ENCODE peak calls at places on chromosomes 7 and 10, in ten cellular contexts. B is IMR-90, F is adrenal gland, G is A549, Z is stomach, M is lower leg skin, Q is upper lobe of left lung, K is H1, E is transverse colon, P is sigmoid colon. L is an unnamed sample.

GRCh38 chr10:24008164-24009066 is 200.5 kb upstream of the KIAA1217 start:
- DNase-seq in G (no peak), Z (no peak), F (no peak), Q (no peak), B (no peak), K (no peak), P (no peak), E (no peak), M (no peak), L (no peak)

GRCh38 chr10:103879409-103879808 is 24.0 kb upstream of the SH3PXD2A start:
- DNase-seq in P (no peak), B (no peak), Z (no peak), E (no peak), Q (no peak), M (peak), K (no peak), G (no peak), F (no peak), L (no peak)

GRCh38 chr7:36192050-36192824 is 39.2 kb downstream of the EEPD1 start:
- DNase-seq in F (no peak), K (no peak), P (peak), Q (peak), M (peak), E (no peak), Z (no peak), B (peak), G (no peak), L (no peak)

GRCh38 chr7:23618241-23618640 is 21.1 kb downstream of the CCDC126 start:
- DNase-seq in Q (no peak), Z (no peak), P (no peak), F (no peak), K (no peak), E (no peak), G (no peak), M (no peak), B (peak), L (no peak)

GRCh38 chr10:46248651-46249131 is 38.1 kb upstream of the ANTXRL start:
- DNase-seq in B (no peak), E (no peak), K (peak), M (peak), Z (peak), Q (peak), G (no peak), F (no peak), P (peak), L (no peak)

GRCh38 chr7:127979113-127979727 is 52.0 kb downstream of the LRRC4 start:
- DNase-seq in F (no peak), B (no peak), G (no peak), K (no peak), P (no peak), M (no peak), E (no peak), Q (no peak), Z (no peak), L (no peak)

GRCh38 chr7:138854115-138854645 is 56.2 kb upstream of the ATP6V0A4 start:
- DNase-seq in K (no peak), F (no peak), E (no peak), Z (no peak), B (no peak), Q (no peak), M (no peak), G (no peak), P (no peak), L (no peak)

GRCh38 chr7:5237286-5237685 is 45.5 kb upstream of the SLC29A4 start:
- DNase-seq in G (no peak), M (peak), Z (peak), F (peak), B (peak), E (peak), K (no peak), Q (peak), P (peak), L (peak)

GRCh38 chr7:125746510-125746909 is 816.9 kb upstream of the POT1 start:
- DNase-seq in E (no peak), P (no peak), Z (no peak), G (no peak), Q (no peak), K (no peak), M (no peak), B (no peak), F (no peak), L (no peak)

GRCh38 chr7:3091631-3092030 is 48.0 kb upstream of the CARD11 start:
- DNase-seq in B (no peak), G (no peak), Q (no peak), K (no peak), M (no peak), E (no peak), F (no peak), Z (no peak), P (no peak), L (no peak)

GRCh38 chr10:5941579-5941978 is 35.8 kb downstream of the IL15RA start:
- DNase-seq in F (no peak), G (no peak), M (no peak), Z (no peak), K (no peak), B (no peak), Q (no peak), E (no peak), P (no peak), L (no peak)

GRCh38 chr7:66460921-66461361 is 167.7 kb upstream of the KCTD7 start:
- DNase-seq in E (no peak), M (no peak), B (no peak), Z (no peak), G (no peak), P (no peak), K (no peak), F (no peak), Q (no peak), L (no peak)

GRCh38 chr7:134891262-134892001 is 94.9 kb upstream of the AGBL3 start:
- DNase-seq in Q (peak), M (peak), Z (peak), E (peak), P (peak), K (peak), G (peak), B (peak), F (peak), L (peak)

GRCh38 chr10:3978174-3978573 is 193.2 kb upstream of the KLF6 start:
- DNase-seq in E (no peak), P (no peak), M (no peak), K (no peak), G (no peak), Z (no peak), Q (no peak), B (peak), F (no peak), L (no peak)

GRCh38 chr7:140242057-140243031 is 65.6 kb upstream of the KDM7A start:
- DNase-seq in K (no peak), Q (peak), F (peak), Z (peak), M (no peak), B (no peak), G (no peak), P (no peak), E (peak), L (no peak)

GRCh38 chr10:99331207-99331803 is 2.1 kb downstream of the CNNM1 start:
- DNase-seq in Z (no peak), M (no peak), K (no peak), P (no peak), Q (no peak), F (no peak), E (no peak), G (peak), B (peak), L (no peak)

GRCh38 chr7:124423863-124424262 is 341.7 kb downstream of the GPR37 start:
- DNase-seq in Q (no peak), F (no peak), K (no peak), G (no peak), P (no peak), Z (no peak), E (no peak), B (no peak), M (no peak), L (no peak)

GRCh38 chr7:95264225-95264927 is 60.0 kb downstream of the PON1 start:
- DNase-seq in G (peak), M (no peak), E (no peak), F (no peak), K (no peak), P (no peak), Q (no peak), B (peak), Z (no peak), L (no peak)

GRCh38 chr7:128131701-128132100 is 100.5 kb upstream of the LRRC4 start:
- DNase-seq in G (no peak), B (no peak), Q (no peak), K (no peak), Z (no peak), P (no peak), M (no peak), E (no peak), F (no peak), L (no peak)

GRCh38 chr7:31432166-31432565 is 81.7 kb upstream of the ITPRID1 start:
- DNase-seq in P (no peak), B (no peak), E (no peak), Q (no peak), F (no peak), M (no peak), Z (no peak), G (no peak), K (no peak), L (no peak)

DNA sequence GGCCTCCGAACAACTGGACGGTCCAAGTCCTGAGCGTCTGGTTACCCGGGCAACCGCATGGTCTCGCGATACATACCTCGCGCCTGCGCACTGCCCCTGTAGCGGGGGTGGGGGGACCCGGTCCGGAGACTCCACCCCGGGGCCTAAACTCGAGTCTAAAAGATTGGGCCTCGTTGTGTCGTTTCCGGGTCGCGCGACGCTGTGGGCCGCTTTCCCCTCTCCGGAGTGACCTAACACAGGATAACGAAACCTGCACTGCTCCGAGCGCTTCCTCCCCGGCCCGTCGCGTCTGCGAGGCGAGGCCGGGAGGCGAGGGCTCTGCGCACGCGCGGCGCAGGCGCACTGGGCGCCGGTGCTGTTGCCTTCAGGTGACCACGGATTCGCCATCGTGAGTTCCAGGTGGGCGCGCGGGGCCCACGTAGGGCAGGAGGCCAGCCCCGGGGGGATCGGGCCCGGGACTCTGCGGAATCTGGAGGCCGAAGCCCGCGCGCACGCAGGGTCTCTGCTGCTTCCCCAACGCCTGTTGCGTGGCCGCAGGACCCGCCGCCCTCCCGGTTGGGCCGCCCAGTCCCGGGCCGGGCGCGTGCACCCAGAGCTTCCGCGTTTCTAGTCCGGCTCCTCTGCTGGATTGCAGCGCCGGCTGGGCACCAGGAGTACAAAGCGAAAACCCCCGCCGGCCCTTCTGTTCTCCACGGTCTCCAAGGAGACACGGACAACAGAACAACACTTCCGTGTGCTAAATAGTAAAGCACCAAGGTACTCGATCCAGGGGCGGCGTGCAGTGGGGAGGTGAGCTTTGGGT is at the start of gene RPP38:
- DNase-seq in M (peak), F (peak), Q (peak), E (peak), Z (peak), B (peak), G (peak), K (peak), P (peak), L (peak)
- TF ChIP-seq POLR2A in M (no peak), F (peak), Q (peak), E (peak), Z (no peak), B (peak), G (peak), K (peak), P (no peak), L (peak)

GRCh38 chr10:93897070-93897797 is 3.5 kb downstream of the SLC35G1 start:
- DNase-seq in M (no peak), Q (no peak), G (no peak), F (no peak), Z (no peak), P (no peak), B (no peak), K (no peak), E (peak), L (no peak)
- TF ChIP-seq POLR2A in M (no peak), Q (no peak), G (no peak), F (no peak), Z (no peak), P (no peak), B (no peak), K (no peak), E (no peak), L (no peak)

DNA sequence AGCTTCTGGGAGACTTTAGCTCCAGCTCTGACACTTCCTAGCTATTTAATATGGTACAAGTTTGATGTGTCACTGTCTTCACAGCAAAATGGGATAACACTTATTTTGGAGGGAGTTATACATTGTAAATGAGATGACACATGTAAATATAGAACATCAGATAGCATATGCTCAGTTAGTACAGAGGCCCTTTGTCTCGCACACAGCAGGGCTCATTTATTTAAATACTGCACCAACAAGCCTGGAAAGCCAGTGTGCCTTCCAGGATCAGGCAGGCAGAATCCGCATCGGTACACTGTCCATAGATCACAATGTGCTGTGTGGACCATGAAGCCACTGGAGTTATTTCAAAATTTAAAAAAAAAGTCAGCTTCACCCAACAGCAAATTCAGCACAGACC is 48.6 kb downstream of the ELMO1 start:
- DNase-seq in F (no peak), M (no peak), Z (no peak), E (no peak), G (no peak), P (no peak), B (no peak), K (no peak), Q (no peak), L (no peak)
- TF ChIP-seq POLR2A in F (no peak), M (no peak), Z (no peak), E (no peak), G (no peak), P (no peak), B (no peak), K (no peak), Q (no peak), L (no peak)

GRCh38 chr7:100351657-100352058 is 6.3 kb upstream of the PILRB start:
- DNase-seq in F (no peak), P (peak), E (no peak), Q (no peak), G (no peak), B (no peak), K (no peak), M (no peak), Z (no peak), L (no peak)

GRCh38 chr7:100352984-100353684 is 4.8 kb upstream of the PILRB start:
- DNase-seq in B (no peak), M (peak), P (peak), Q (no peak), E (no peak), G (no peak), K (no peak), Z (no peak), F (no peak), L (no peak)

GRCh38 chr7:100357131-100357561 is 771 bp upstream of the PILRB start:
- DNase-seq in M (no peak), E (no peak), B (no peak), Q (peak), G (no peak), P (no peak), K (no peak), F (no peak), Z (no peak), L (no peak)

GRCh38 chr7:100356416-100357068 is 1.4 kb upstream of the PILRB start:
- DNase-seq in M (no peak), P (no peak), E (no peak), K (no peak), Z (no peak), B (no peak), G (no peak), Q (peak), F (no peak), L (no peak)

GRCh38 chr7:100353685-100354330 is 4.1 kb upstream of the PILRB start:
- DNase-seq in B (no peak), F (no peak), M (peak), Q (no peak), K (no peak), P (peak), Z (no peak), E (no peak), G (no peak), L (no peak)
- TF ChIP-seq POLR2A in B (no peak), F (no peak), M (no peak), Q (no peak), K (no peak), P (no peak), Z (no peak), E (no peak), G (no peak), L (no peak)

GRCh38 chr10:72331575-72332422 is 22.9 kb downstream of the DNAJB12 start:
- DNase-seq in Q (peak), E (peak), P (peak), K (peak), M (peak), F (peak), Z (peak), B (peak), G (peak), L (peak)
- TF ChIP-seq POLR2A in Q (peak), E (peak), P (no peak), K (no peak), M (no peak), F (peak), Z (no peak), B (no peak), G (no peak), L (peak)

GRCh38 chr7:75993689-75994387 is 557 bp downstream of the TMEM120A start:
- DNase-seq in G (peak), F (peak), E (peak), Q (peak), Z (peak), M (peak), K (peak), B (peak), P (peak), L (peak)
- TF ChIP-seq POLR2A in G (no peak), F (peak), E (peak), Q (no peak), Z (no peak), M (no peak), K (no peak), B (no peak), P (no peak), L (peak)

GRCh38 chr10:33005322-33006282 is 47.6 kb upstream of the ITGB1 start:
- DNase-seq in M (peak), K (peak), P (peak), G (peak), Z (peak), Q (peak), E (peak), F (peak), B (peak), L (peak)
- TF ChIP-seq POLR2A in M (no peak), K (peak), P (peak), G (no peak), Z (no peak), Q (peak), E (peak), F (peak), B (peak), L (peak)